ENCODE peak calls at places on chromosome 1, in ten cellular contexts. One of them, this sample, is unnamed.

GRCh38 chr1:239987103-239987745 is 104.5 kb upstream of the FMN2 start:
- DNase-seq in GM12865: peak
- DNase-seq in fibroblast of mammary gland: peak
- DNase-seq in breast epithelium: no peak
- DNase-seq in cardiac fibroblast: peak
- DNase-seq in epithelial cell of esophagus: peak
- DNase-seq in AG09309: peak
- DNase-seq in MM.1S: peak
- DNase-seq in heart right ventricle: no peak
- DNase-seq in tibial artery: no peak
- DNase-seq in this sample: peak

GRCh38 chr1:5374176-5374575 is 618.0 kb downstream of the NPHP4 start:
- DNase-seq in epithelial cell of esophagus: no peak
- DNase-seq in GM12865: no peak
- DNase-seq in fibroblast of mammary gland: no peak
- DNase-seq in tibial artery: no peak
- DNase-seq in AG09309: no peak
- DNase-seq in MM.1S: no peak
- DNase-seq in cardiac fibroblast: no peak
- DNase-seq in heart right ventricle: no peak
- DNase-seq in breast epithelium: no peak
- DNase-seq in this sample: no peak

GRCh38 chr1:206702803-206703202 is 18.1 kb downstream of the MAPKAPK2 start:
- DNase-seq in fibroblast of mammary gland: no peak
- DNase-seq in breast epithelium: no peak
- DNase-seq in GM12865: no peak
- DNase-seq in epithelial cell of esophagus: no peak
- DNase-seq in MM.1S: no peak
- DNase-seq in tibial artery: no peak
- DNase-seq in AG09309: no peak
- DNase-seq in cardiac fibroblast: no peak
- DNase-seq in heart right ventricle: no peak
- DNase-seq in this sample: peak

GRCh38 chr1:61602663-61603062 is 122.3 kb downstream of the TM2D1 start:
- DNase-seq in MM.1S: no peak
- DNase-seq in fibroblast of mammary gland: no peak
- DNase-seq in tibial artery: no peak
- DNase-seq in breast epithelium: no peak
- DNase-seq in AG09309: no peak
- DNase-seq in cardiac fibroblast: no peak
- DNase-seq in heart right ventricle: no peak
- DNase-seq in epithelial cell of esophagus: no peak
- DNase-seq in GM12865: no peak
- DNase-seq in this sample: no peak

GRCh38 chr1:214331827-214332423 is 51.0 kb downstream of the SMYD2 start:
- DNase-seq in breast epithelium: no peak
- DNase-seq in heart right ventricle: peak
- DNase-seq in tibial artery: no peak
- DNase-seq in fibroblast of mammary gland: peak
- DNase-seq in cardiac fibroblast: peak
- DNase-seq in GM12865: peak
- DNase-seq in AG09309: no peak
- DNase-seq in MM.1S: peak
- DNase-seq in epithelial cell of esophagus: peak
- DNase-seq in this sample: peak

GRCh38 chr1:78491311-78492071 is 717 bp downstream of the PTGFR start:
- DNase-seq in fibroblast of mammary gland: peak
- DNase-seq in AG09309: no peak
- DNase-seq in breast epithelium: no peak
- DNase-seq in GM12865: no peak
- DNase-seq in cardiac fibroblast: peak
- DNase-seq in heart right ventricle: no peak
- DNase-seq in MM.1S: no peak
- DNase-seq in tibial artery: peak
- DNase-seq in epithelial cell of esophagus: peak
- DNase-seq in this sample: peak

GRCh38 chr1:8094481-8095241 is 68.6 kb upstream of the ERRFI1 start:
- DNase-seq in cardiac fibroblast: peak
- DNase-seq in MM.1S: no peak
- DNase-seq in fibroblast of mammary gland: peak
- DNase-seq in breast epithelium: no peak
- DNase-seq in AG09309: no peak
- DNase-seq in tibial artery: no peak
- DNase-seq in heart right ventricle: no peak
- DNase-seq in GM12865: no peak
- DNase-seq in epithelial cell of esophagus: peak
- DNase-seq in this sample: peak

GRCh38 chr1:243806310-243806709 is 43.7 kb downstream of the AKT3 start:
- DNase-seq in heart right ventricle: no peak
- DNase-seq in cardiac fibroblast: no peak
- DNase-seq in epithelial cell of esophagus: no peak
- DNase-seq in GM12865: no peak
- DNase-seq in AG09309: no peak
- DNase-seq in MM.1S: no peak
- DNase-seq in tibial artery: no peak
- DNase-seq in fibroblast of mammary gland: no peak
- DNase-seq in breast epithelium: no peak
- DNase-seq in this sample: no peak

GRCh38 chr1:164210211-164210739 is 348.7 kb upstream of the PBX1 start:
- DNase-seq in AG09309: no peak
- DNase-seq in MM.1S: no peak
- DNase-seq in heart right ventricle: no peak
- DNase-seq in tibial artery: no peak
- DNase-seq in GM12865: no peak
- DNase-seq in breast epithelium: no peak
- DNase-seq in epithelial cell of esophagus: no peak
- DNase-seq in fibroblast of mammary gland: no peak
- DNase-seq in cardiac fibroblast: no peak
- DNase-seq in this sample: no peak

GRCh38 chr1:63135174-63135512 is 187.2 kb upstream of the FOXD3 start:
- DNase-seq in breast epithelium: no peak
- DNase-seq in cardiac fibroblast: no peak
- DNase-seq in epithelial cell of esophagus: no peak
- DNase-seq in GM12865: no peak
- DNase-seq in tibial artery: no peak
- DNase-seq in heart right ventricle: no peak
- DNase-seq in AG09309: no peak
- DNase-seq in fibroblast of mammary gland: no peak
- DNase-seq in MM.1S: no peak
- DNase-seq in this sample: no peak

GRCh38 chr1:66982561-66983285 is 57.9 kb downstream of the MIER1 start:
- DNase-seq in MM.1S: peak
- DNase-seq in heart right ventricle: no peak
- DNase-seq in AG09309: no peak
- DNase-seq in epithelial cell of esophagus: no peak
- DNase-seq in GM12865: no peak
- DNase-seq in tibial artery: no peak
- DNase-seq in cardiac fibroblast: no peak
- DNase-seq in breast epithelium: no peak
- DNase-seq in fibroblast of mammary gland: no peak
- DNase-seq in this sample: no peak

GRCh38 chr1:197911172-197911856 is 5.9 kb upstream of the LHX9 start:
- DNase-seq in GM12865: no peak
- DNase-seq in tibial artery: no peak
- DNase-seq in cardiac fibroblast: no peak
- DNase-seq in breast epithelium: no peak
- DNase-seq in MM.1S: no peak
- DNase-seq in AG09309: no peak
- DNase-seq in fibroblast of mammary gland: no peak
- DNase-seq in epithelial cell of esophagus: no peak
- DNase-seq in heart right ventricle: no peak
- DNase-seq in this sample: no peak

GRCh38 chr1:36829066-36829465 is 205.2 kb downstream of the GRIK3 start:
- DNase-seq in heart right ventricle: no peak
- DNase-seq in AG09309: no peak
- DNase-seq in GM12865: no peak
- DNase-seq in epithelial cell of esophagus: no peak
- DNase-seq in MM.1S: no peak
- DNase-seq in tibial artery: no peak
- DNase-seq in fibroblast of mammary gland: peak
- DNase-seq in cardiac fibroblast: peak
- DNase-seq in breast epithelium: no peak
- DNase-seq in this sample: no peak

GRCh38 chr1:41712687-41713086 is 206.0 kb downstream of the HIVEP3 start:
- DNase-seq in tibial artery: no peak
- DNase-seq in epithelial cell of esophagus: no peak
- DNase-seq in MM.1S: no peak
- DNase-seq in cardiac fibroblast: no peak
- DNase-seq in breast epithelium: no peak
- DNase-seq in fibroblast of mammary gland: no peak
- DNase-seq in GM12865: no peak
- DNase-seq in heart right ventricle: peak
- DNase-seq in AG09309: no peak
- DNase-seq in this sample: no peak

GRCh38 chr1:161307230-161307768 is 2.5 kb downstream of the MPZ start:
- DNase-seq in breast epithelium: no peak
- DNase-seq in GM12865: peak
- DNase-seq in fibroblast of mammary gland: peak
- DNase-seq in cardiac fibroblast: peak
- DNase-seq in epithelial cell of esophagus: no peak
- DNase-seq in tibial artery: no peak
- DNase-seq in AG09309: no peak
- DNase-seq in heart right ventricle: peak
- DNase-seq in MM.1S: no peak
- DNase-seq in this sample: peak

GRCh38 chr1:207702317-207702716 is 49.5 kb upstream of the CD46 start:
- DNase-seq in breast epithelium: no peak
- DNase-seq in GM12865: no peak
- DNase-seq in AG09309: no peak
- DNase-seq in cardiac fibroblast: no peak
- DNase-seq in tibial artery: no peak
- DNase-seq in heart right ventricle: no peak
- DNase-seq in epithelial cell of esophagus: no peak
- DNase-seq in MM.1S: no peak
- DNase-seq in fibroblast of mammary gland: peak
- DNase-seq in this sample: no peak

GRCh38 chr1:241990040-241990439 is 8.9 kb downstream of the MAP1LC3C start:
- DNase-seq in epithelial cell of esophagus: peak
- DNase-seq in cardiac fibroblast: peak
- DNase-seq in GM12865: no peak
- DNase-seq in fibroblast of mammary gland: peak
- DNase-seq in MM.1S: no peak
- DNase-seq in heart right ventricle: peak
- DNase-seq in AG09309: peak
- DNase-seq in tibial artery: peak
- DNase-seq in breast epithelium: peak
- DNase-seq in this sample: peak

GRCh38 chr1:241985787-241986186 is 13.1 kb downstream of the MAP1LC3C start:
- DNase-seq in AG09309: no peak
- DNase-seq in epithelial cell of esophagus: peak
- DNase-seq in fibroblast of mammary gland: peak
- DNase-seq in GM12865: peak
- DNase-seq in cardiac fibroblast: peak
- DNase-seq in heart right ventricle: no peak
- DNase-seq in tibial artery: no peak
- DNase-seq in breast epithelium: no peak
- DNase-seq in MM.1S: peak
- DNase-seq in this sample: peak
- TF ChIP-seq CTCF in AG09309: peak
- TF ChIP-seq CTCF in epithelial cell of esophagus: peak
- TF ChIP-seq CTCF in fibroblast of mammary gland: peak
- TF ChIP-seq CTCF in GM12865: peak
- TF ChIP-seq CTCF in cardiac fibroblast: peak
- TF ChIP-seq CTCF in heart right ventricle: no peak
- TF ChIP-seq CTCF in tibial artery: no peak
- TF ChIP-seq CTCF in breast epithelium: no peak
- TF ChIP-seq CTCF in MM.1S: peak
- TF ChIP-seq CTCF in this sample: peak

DNA sequence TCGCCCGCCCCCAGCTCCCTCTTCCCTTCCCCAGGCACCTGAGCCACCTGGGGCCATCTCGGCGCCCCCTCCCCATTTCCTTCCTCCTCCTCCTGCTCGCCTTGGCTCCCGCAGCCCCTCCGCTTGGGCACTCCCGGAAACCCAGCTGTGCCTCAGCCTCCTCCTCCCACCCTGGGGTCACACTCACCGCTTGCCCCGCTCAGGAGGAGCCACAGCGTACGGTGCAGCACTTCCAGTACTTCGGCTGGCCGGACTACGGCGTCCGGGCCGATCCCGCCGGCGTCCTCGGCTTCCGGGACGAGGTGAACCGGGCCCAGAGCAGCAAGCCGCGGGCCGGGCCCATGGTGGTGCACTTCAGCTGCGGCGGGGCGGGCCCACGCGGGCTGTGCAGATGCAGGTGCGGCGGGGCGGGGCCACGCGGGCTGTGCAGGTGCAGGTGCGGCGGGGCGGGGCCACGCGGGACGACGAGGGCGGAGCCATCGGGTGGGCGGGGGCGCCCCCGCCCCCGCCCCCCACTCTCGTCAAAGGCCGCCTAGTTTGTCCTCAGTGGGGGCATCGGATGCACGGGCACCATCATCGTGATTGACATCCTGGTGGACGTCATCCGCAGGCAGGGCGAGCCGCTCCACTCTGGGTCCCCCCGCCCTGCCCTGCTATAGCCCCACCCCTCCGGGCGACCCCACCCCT is 5.6 kb downstream of the RNF223 start:
- DNase-seq in GM12865: peak
- DNase-seq in tibial artery: no peak
- DNase-seq in AG09309: no peak
- DNase-seq in cardiac fibroblast: no peak
- DNase-seq in fibroblast of mammary gland: no peak
- DNase-seq in heart right ventricle: no peak
- DNase-seq in epithelial cell of esophagus: peak
- DNase-seq in breast epithelium: no peak
- DNase-seq in MM.1S: peak
- DNase-seq in this sample: no peak
- H3K4me3 ChIP-seq in GM12865: peak
- H3K4me3 ChIP-seq in tibial artery: peak
- H3K4me3 ChIP-seq in AG09309: peak
- H3K4me3 ChIP-seq in cardiac fibroblast: peak
- H3K4me3 ChIP-seq in fibroblast of mammary gland: no peak
- H3K4me3 ChIP-seq in heart right ventricle: no peak
- H3K4me3 ChIP-seq in epithelial cell of esophagus: peak
- H3K4me3 ChIP-seq in breast epithelium: peak
- H3K4me3 ChIP-seq in MM.1S: peak
- H3K4me3 ChIP-seq in this sample: peak

DNA sequence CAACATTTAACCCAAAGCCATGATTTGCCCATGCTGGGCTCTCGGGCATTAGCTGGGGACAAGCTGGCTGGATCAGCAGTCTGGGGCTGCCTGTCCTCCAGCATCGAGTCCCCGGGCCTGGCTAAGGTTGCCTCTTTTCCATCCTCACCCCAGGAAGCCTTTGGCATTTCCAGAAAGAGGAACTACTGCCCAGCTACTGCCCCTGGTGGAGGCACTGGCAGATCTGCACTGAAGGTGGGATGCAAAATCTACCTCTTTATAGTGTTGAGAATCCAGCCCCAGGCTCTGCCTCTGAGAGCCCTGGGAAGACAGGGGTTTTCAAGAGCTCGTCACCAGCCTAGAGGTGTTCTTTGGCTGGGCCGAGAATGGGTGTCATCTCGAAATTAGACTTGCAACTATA is 635.9 kb downstream of the MATN1 start:
- DNase-seq in fibroblast of mammary gland: no peak
- DNase-seq in GM12865: no peak
- DNase-seq in MM.1S: no peak
- DNase-seq in cardiac fibroblast: no peak
- DNase-seq in epithelial cell of esophagus: no peak
- DNase-seq in tibial artery: no peak
- DNase-seq in AG09309: no peak
- DNase-seq in breast epithelium: no peak
- DNase-seq in heart right ventricle: no peak
- DNase-seq in this sample: no peak
- TF ChIP-seq CTCF in fibroblast of mammary gland: peak
- TF ChIP-seq CTCF in GM12865: no peak
- TF ChIP-seq CTCF in MM.1S: no peak
- TF ChIP-seq CTCF in cardiac fibroblast: no peak
- TF ChIP-seq CTCF in epithelial cell of esophagus: peak
- TF ChIP-seq CTCF in tibial artery: no peak
- TF ChIP-seq CTCF in AG09309: peak
- TF ChIP-seq CTCF in breast epithelium: no peak
- TF ChIP-seq CTCF in heart right ventricle: no peak
- TF ChIP-seq CTCF in this sample: peak

GRCh38 chr1:43532716-43533115 is 2.0 kb downstream of the PTPRF start:
- DNase-seq in MM.1S: no peak
- DNase-seq in tibial artery: no peak
- DNase-seq in GM12865: no peak
- DNase-seq in epithelial cell of esophagus: no peak
- DNase-seq in AG09309: no peak
- DNase-seq in heart right ventricle: no peak
- DNase-seq in cardiac fibroblast: no peak
- DNase-seq in breast epithelium: no peak
- DNase-seq in fibroblast of mammary gland: no peak
- DNase-seq in this sample: no peak
- H3K4me3 ChIP-seq in MM.1S: no peak
- H3K4me3 ChIP-seq in tibial artery: no peak
- H3K4me3 ChIP-seq in GM12865: no peak
- H3K4me3 ChIP-seq in epithelial cell of esophagus: peak
- H3K4me3 ChIP-seq in AG09309: no peak
- H3K4me3 ChIP-seq in heart right ventricle: no peak
- H3K4me3 ChIP-seq in cardiac fibroblast: no peak
- H3K4me3 ChIP-seq in breast epithelium: peak
- H3K4me3 ChIP-seq in fibroblast of mammary gland: no peak
- H3K4me3 ChIP-seq in this sample: no peak

This sample was measured in astrocyte of the spinal cord.